ENCODE peak calls at places on chromosomes 12 and 14, in nine cellular contexts. F, A, Y, L, T, I, U, W and X are unnamed samples.

GRCh38 chr12:76028649-76029277 is 2.8 kb downstream of the PHLDA1 start:
- DNase-seq in I (no peak), F (no peak), A (no peak), T (no peak), U (peak), Y (peak), W (no peak), L (no peak), X (no peak)

GRCh38 chr14:76123426-76124095 is 28.2 kb upstream of the GPATCH2L start:
- DNase-seq in W (no peak), L (no peak), Y (no peak), T (no peak), F (no peak), U (no peak), I (no peak), A (no peak), X (no peak)

GRCh38 chr12:86260183-86260582 is 4.0 kb upstream of the MGAT4C start:
- DNase-seq in I (no peak), A (no peak), W (no peak), F (no peak), Y (no peak), U (no peak), T (no peak), L (no peak), X (no peak)

GRCh38 chr12:7374423-7375144 is 69.4 kb downstream of the CD163L1 start:
- DNase-seq in U (peak), L (no peak), Y (peak), I (peak), F (peak), T (no peak), W (peak), A (peak), X (peak)

GRCh38 chr12:41336041-41336552 is 148.0 kb downstream of the PDZRN4 start:
- DNase-seq in W (no peak), T (no peak), F (no peak), A (no peak), I (no peak), L (no peak), Y (no peak), U (no peak), X (no peak)

GRCh38 chr12:6767301-6767591 is 1.1 kb downstream of the PTMS start:
- DNase-seq in T (no peak), I (no peak), L (no peak), W (no peak), F (no peak), U (no peak), A (no peak), Y (no peak), X (no peak)

GRCh38 chr14:54902143-54902520 is 494 bp downstream of the GCH1 start:
- DNase-seq in U (no peak), W (peak), Y (peak), A (peak), L (no peak), T (no peak), I (peak), F (peak), X (peak)

GRCh38 chr14:37253905-37254304 is 56.2 kb downstream of the MIPOL1 start:
- DNase-seq in F (no peak), Y (peak), L (peak), W (no peak), U (peak), I (no peak), A (no peak), T (no peak), X (peak)

GRCh38 chr12:124754949-124755800 is 108.5 kb downstream of the SCARB1 start:
- DNase-seq in F (peak), W (peak), I (peak), L (peak), T (peak), A (peak), Y (no peak), U (no peak), X (no peak)

GRCh38 chr14:32682219-32682618 is 256.5 kb upstream of the NPAS3 start:
- DNase-seq in I (no peak), A (no peak), T (no peak), Y (no peak), L (no peak), U (no peak), W (peak), F (no peak), X (no peak)

GRCh38 chr12:16189849-16190248 is 87.6 kb downstream of the SLC15A5 start:
- DNase-seq in W (no peak), T (no peak), U (peak), A (no peak), I (no peak), Y (peak), L (no peak), F (peak), X (no peak)

GRCh38 chr14:102461490-102462317 is 47.9 kb downstream of the ANKRD9 start:
- DNase-seq in W (no peak), L (no peak), F (peak), I (no peak), Y (no peak), A (no peak), T (no peak), U (no peak), X (no peak)

GRCh38 chr14:31265701-31266398 is 58.3 kb upstream of the HECTD1 start:
- DNase-seq in W (no peak), F (no peak), L (no peak), U (no peak), A (no peak), Y (peak), T (no peak), I (no peak), X (no peak)

GRCh38 chr12:49965836-49966235 is 4.2 kb downstream of the AQP5 start:
- DNase-seq in U (no peak), A (no peak), L (no peak), Y (no peak), I (no peak), F (no peak), T (no peak), W (no peak), X (no peak)

GRCh38 chr14:76768201-76768656 is 7.0 kb downstream of the VASH1 start:
- DNase-seq in F (peak), U (peak), T (no peak), A (peak), L (no peak), I (peak), W (peak), Y (no peak), X (no peak)

GRCh38 chr12:109729837-109730200 is 16.2 kb downstream of the FAM222A start:
- DNase-seq in W (no peak), Y (no peak), L (no peak), F (no peak), I (no peak), T (no peak), A (no peak), U (no peak), X (no peak)

GRCh38 chr12:62288328-62288727 is 28.1 kb downstream of the USP15 start:
- DNase-seq in U (no peak), A (no peak), I (no peak), T (no peak), L (no peak), Y (no peak), W (no peak), F (no peak), X (no peak)

GRCh38 chr12:6437586-6437985 is 7.2 kb upstream of the CD27 start:
- DNase-seq in I (no peak), T (no peak), W (no peak), U (no peak), A (no peak), Y (no peak), L (no peak), F (no peak), X (no peak)